ENCODE peak calls at places on chromosomes 7 and 10, in seven cellular contexts. X is testis, F is AG04450, M is right lobe of liver, U is heart left ventricle, Q is heart right ventricle, T is body of pancreas. W is an unnamed sample. For H3K9me3, the result is how much of the 10 kb centered on the place peaks cover.

GRCh38 chr10:90288403-90288933 is 569.4 kb downstream of the HTR7 start:
- DNase-seq in U (no peak), Q (no peak), T (peak), X (no peak), M (no peak), F (peak), W (peak)

GRCh38 chr10:49183596-49184542 is 4.3 kb downstream of the TMEM273 start:
- DNase-seq in X (no peak), F (no peak), Q (no peak), M (no peak), T (no peak), U (no peak), W (no peak)

GRCh38 chr10:110010076-110011069 is 2.6 kb downstream of the ADD3 start:
- DNase-seq in X (no peak), F (no peak), T (no peak), U (no peak), M (no peak), Q (no peak), W (no peak)

GRCh38 chr7:124856299-124856888 is 73.2 kb downstream of the POT1 start:
- DNase-seq in T (no peak), F (peak), M (no peak), U (no peak), Q (no peak), X (no peak), W (no peak)

GRCh38 chr10:44390585-44391072 is 5.7 kb upstream of the CXCL12 start:
- DNase-seq in Q (no peak), X (no peak), U (no peak), T (no peak), F (no peak), M (no peak), W (no peak)

GRCh38 chr10:89466599-89467035 is 52.2 kb downstream of the IFIT5 start:
- DNase-seq in M (peak), Q (peak), F (no peak), T (peak), X (peak), U (no peak), W (no peak)

GRCh38 chr7:141456298-141456697 is 94.9 kb upstream of the AGK start:
- DNase-seq in Q (no peak), U (no peak), M (no peak), X (no peak), F (no peak), T (no peak), W (no peak)

GRCh38 chr7:1105189-1105588 is 17.3 kb downstream of the GPER1 start:
- DNase-seq in X (no peak), T (no peak), Q (no peak), F (no peak), M (no peak), U (no peak), W (no peak)

GRCh38 chr7:105218939-105219770 is 169.6 kb downstream of the SRPK2 start:
- DNase-seq in Q (no peak), X (no peak), T (no peak), M (no peak), U (no peak), F (no peak), W (no peak)

GRCh38 chr7:66557214-66558200 is 71.2 kb upstream of the KCTD7 start:
- DNase-seq in T (peak), M (peak), Q (peak), U (peak), X (peak), F (no peak), W (peak)

GRCh38 chr7:84274029-84274638 is 79.5 kb upstream of the SEMA3A start:
- DNase-seq in Q (no peak), X (no peak), F (no peak), U (no peak), M (no peak), T (no peak), W (no peak)

GRCh38 chr10:108877130-108877529 is 1046.2 kb downstream of the XPNPEP1 start:
- DNase-seq in T (no peak), U (no peak), X (no peak), F (peak), M (no peak), Q (no peak), W (no peak)

GRCh38 chr7:91079491-91079890 is 184.7 kb upstream of the FZD1 start:
- DNase-seq in M (no peak), Q (no peak), U (no peak), F (no peak), X (no peak), T (no peak), W (peak)

GRCh38 chr10:116163308-116163707 is 109.7 kb downstream of the GFRA1 start:
- DNase-seq in M (no peak), U (no peak), F (no peak), X (no peak), T (no peak), Q (no peak), W (no peak)

GRCh38 chr7:1807821-1808600 is 137.9 kb downstream of the ELFN1 start:
- DNase-seq in T (no peak), Q (no peak), X (no peak), M (no peak), U (no peak), F (no peak), W (peak)

GRCh38 chr7:103540986-103541385 is 95.0 kb upstream of the SLC26A5 start:
- DNase-seq in M (peak), Q (peak), T (peak), F (no peak), X (peak), U (peak), W (no peak)

GRCh38 chr10:47295411-47295810 is 4.6 kb upstream of the GDF10 start:
- DNase-seq in Q (no peak), U (no peak), M (no peak), X (peak), T (no peak), F (no peak), W (no peak)

GRCh38 chr7:106127984-106128780 is 16.1 kb upstream of the SYPL1 start:
- DNase-seq in Q (no peak), U (no peak), F (no peak), M (no peak), X (no peak), T (no peak), W (no peak)

GRCh38 chr10:51371725-51372124 is 297.4 kb downstream of the PRKG1 start:
- DNase-seq in U (no peak), T (no peak), X (no peak), M (no peak), Q (no peak), F (no peak), W (no peak)

GRCh38 chr7:26492816-26493215 is 201.2 kb downstream of the SNX10 start:
- DNase-seq in F (no peak), U (no peak), Q (no peak), T (no peak), X (no peak), M (no peak), W (no peak)

GRCh38 chr10:72875250-72876055 is 18.1 kb upstream of the OIT3 start:
- DNase-seq in U (no peak), X (no peak), F (peak), Q (no peak), M (no peak), T (no peak), W (peak)

GRCh38 chr10:6173203-6173602 is 29.5 kb upstream of the PFKFB3 start:
- DNase-seq in X (no peak), F (no peak), T (no peak), Q (no peak), U (no peak), M (no peak), W (no peak)

GRCh38 chr7:3217166-3217565 is 83.9 kb upstream of the SDK1 start:
- DNase-seq in Q (peak), T (peak), M (no peak), F (no peak), U (peak), X (no peak), W (no peak)

GRCh38 chr10:23367896-23368685 is 23.5 kb upstream of the C10orf67 start:
- DNase-seq in M (no peak), T (no peak), U (no peak), F (no peak), X (no peak), Q (no peak), W (no peak)

GRCh38 chr7:56097700-56098099 is 4.9 kb upstream of the PHKG1 start:
- DNase-seq in T (peak), X (no peak), M (no peak), F (peak), Q (no peak), U (no peak), W (peak)

GRCh38 chr7:151876899-151877777 is at the start of gene PRKAG2:
- DNase-seq in M (peak), U (peak), X (peak), Q (peak), F (no peak), T (peak), W (peak)

GRCh38 chr10:116796910-116797513 is 52.3 kb upstream of the ENO4 start:
- DNase-seq in T (peak), M (peak), F (peak), X (peak), U (peak), Q (peak), W (peak)

DNA sequence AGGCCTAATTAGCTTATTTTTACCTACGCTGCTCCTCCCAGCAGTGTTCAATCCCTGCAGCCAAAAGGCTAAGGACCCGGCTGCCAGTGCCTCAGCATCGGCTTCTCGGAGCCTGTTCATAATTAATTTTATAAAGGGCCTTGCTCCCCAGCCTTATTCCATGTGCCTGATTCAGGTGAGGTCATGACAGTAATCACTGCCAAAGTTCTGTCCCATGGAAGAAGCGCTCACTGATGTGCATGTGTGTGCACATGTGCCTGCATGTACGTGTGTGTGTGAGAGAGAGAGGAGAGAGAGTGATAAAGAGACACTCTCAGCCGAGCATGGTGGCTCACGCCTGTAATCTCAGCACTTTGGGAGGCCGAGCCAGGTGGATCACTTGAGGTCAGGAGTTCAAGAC is 159.2 kb upstream of the AUTS2 start:
- DNase-seq in M (no peak), U (no peak), Q (no peak), F (no peak), X (no peak), T (no peak), W (no peak)
- H3K9me3 ChIP-seq in M (under half), U (under half), Q (under half), F (under half), X (under half), T (under half), W (under half)

GRCh38 chr7:36103837-36104561 is 49.1 kb upstream of the EEPD1 start:
- DNase-seq in F (no peak), X (no peak), U (no peak), T (no peak), M (no peak), Q (no peak), W (no peak)
- H3K27ac ChIP-seq in F (no peak), X (no peak), U (no peak), T (no peak), M (no peak), Q (no peak), W (no peak)

GRCh38 chr7:145899938-145900337 is 216.7 kb upstream of the CNTNAP2 start:
- DNase-seq in F (no peak), X (no peak), M (no peak), T (no peak), U (no peak), Q (no peak), W (no peak)

GRCh38 chr7:145903658-145904057 is 212.9 kb upstream of the CNTNAP2 start:
- DNase-seq in Q (no peak), T (no peak), F (no peak), U (no peak), X (no peak), M (no peak), W (no peak)

GRCh38 chr7:145902123-145902522 is 214.5 kb upstream of the CNTNAP2 start:
- DNase-seq in T (no peak), F (no peak), X (no peak), Q (no peak), U (no peak), M (no peak), W (no peak)
- H3K9me3 ChIP-seq in T (under half), F (under half), X (under half), Q (under half), U (under half), M (under half), W (under half)

DNA sequence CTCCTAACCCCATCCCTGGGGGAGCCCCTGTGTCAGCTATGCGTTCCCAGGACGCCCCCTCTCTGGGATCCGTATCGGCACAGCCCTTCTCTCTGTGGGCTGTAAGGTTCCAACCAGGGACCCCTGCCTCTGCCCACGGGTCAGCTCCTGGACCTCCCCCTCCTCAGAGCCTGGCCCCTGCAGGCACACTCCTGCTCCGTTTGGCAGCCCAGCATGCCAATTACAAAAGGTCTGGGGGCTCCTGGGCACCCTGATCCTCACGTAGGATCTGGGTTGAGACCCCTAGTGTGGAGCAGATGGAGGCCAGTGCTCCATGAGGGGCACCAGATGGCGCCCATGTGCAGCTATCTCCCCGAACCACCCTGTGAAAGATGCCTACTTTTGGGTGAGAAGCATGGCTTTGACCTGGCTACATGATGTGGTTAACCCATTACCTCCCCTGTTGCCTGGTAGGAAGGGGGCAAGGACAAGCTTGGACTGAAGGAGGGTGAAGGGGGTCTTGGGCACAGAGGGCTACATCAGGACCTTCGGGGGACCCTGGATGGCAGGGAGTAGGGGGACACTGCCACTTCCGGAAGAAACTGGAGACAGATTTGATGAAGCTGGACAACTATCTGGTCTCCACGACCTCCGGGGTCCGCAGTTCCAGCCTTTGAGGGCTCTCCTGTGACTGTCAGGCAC is 9.0 kb downstream of the TACR2 start:
- DNase-seq in X (no peak), U (no peak), Q (no peak), M (peak), F (no peak), T (no peak), W (no peak)
- H3K27ac ChIP-seq in X (peak), U (peak), Q (peak), M (no peak), F (no peak), T (no peak), W (no peak)

DNA sequence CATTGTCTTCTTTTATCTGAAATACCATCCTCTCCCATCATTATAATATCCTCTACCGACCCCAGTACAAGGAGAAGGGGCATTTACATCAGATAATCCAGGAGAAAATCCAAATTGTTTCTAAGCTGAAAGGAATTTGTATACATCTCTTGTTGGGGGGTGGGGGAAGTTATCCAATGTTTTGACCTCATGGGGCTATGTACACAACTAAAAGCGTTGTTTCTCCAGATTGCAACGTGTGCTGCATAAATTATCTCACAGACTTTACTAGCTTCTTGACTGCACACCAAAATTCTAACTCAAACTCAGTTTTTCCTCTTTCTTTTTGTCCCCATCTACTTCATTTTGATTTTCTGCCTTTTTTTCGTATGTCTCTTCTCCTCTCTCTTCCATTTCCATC is 156.7 kb downstream of the TWIST1 start:
- DNase-seq in Q (no peak), F (peak), M (no peak), U (no peak), T (no peak), X (no peak), W (peak)
- H3K9me3 ChIP-seq in Q (under half), F (under half), M (under half), U (under half), T (under half), X (under half), W (under half)

GRCh38 chr7:126809188-126809587 is 443.6 kb downstream of the GRM8 start:
- DNase-seq in T (no peak), Q (no peak), F (no peak), M (no peak), X (no peak), U (no peak), W (no peak)
- H3K27ac ChIP-seq in T (no peak), Q (no peak), F (no peak), M (no peak), X (no peak), U (no peak), W (no peak)